ENCODE peak calls at places on chromosomes 6 and 20, in nine cellular contexts. One of them, this sample, is unnamed. For H3K4me1, the result is how much of the 10 kb centered on the place peaks cover.

GRCh38 chr6:32222333-32223230 is 1.3 kb downstream of the NOTCH4 start:
- DNase-seq in thoracic aorta: no peak
- DNase-seq in adrenal gland: no peak
- DNase-seq in right lobe of liver: no peak
- DNase-seq in PC-3: no peak
- DNase-seq in IMR-90: no peak
- DNase-seq in lower lobe of right lung: no peak
- DNase-seq in fibroblast of lung: no peak
- DNase-seq in MM.1S: no peak
- DNase-seq in this sample: no peak

GRCh38 chr6:131208787-131209186 is 73.5 kb downstream of the AKAP7 start:
- DNase-seq in thoracic aorta: no peak
- DNase-seq in adrenal gland: no peak
- DNase-seq in right lobe of liver: no peak
- DNase-seq in PC-3: no peak
- DNase-seq in IMR-90: no peak
- DNase-seq in lower lobe of right lung: no peak
- DNase-seq in fibroblast of lung: no peak
- DNase-seq in MM.1S: no peak
- DNase-seq in this sample: no peak

GRCh38 chr20:9066196-9066595 is 2.7 kb upstream of the PLCB4 start:
- DNase-seq in thoracic aorta: no peak
- DNase-seq in adrenal gland: no peak
- DNase-seq in right lobe of liver: no peak
- DNase-seq in PC-3: no peak
- DNase-seq in IMR-90: no peak
- DNase-seq in lower lobe of right lung: no peak
- DNase-seq in fibroblast of lung: no peak
- DNase-seq in MM.1S: no peak
- DNase-seq in this sample: no peak

GRCh38 chr6:149899486-149899885 is 1.6 kb upstream of the RAET1E start:
- DNase-seq in thoracic aorta: no peak
- DNase-seq in adrenal gland: no peak
- DNase-seq in right lobe of liver: no peak
- DNase-seq in PC-3: no peak
- DNase-seq in IMR-90: no peak
- DNase-seq in lower lobe of right lung: no peak
- DNase-seq in fibroblast of lung: no peak
- DNase-seq in MM.1S: no peak
- DNase-seq in this sample: no peak

GRCh38 chr6:87407531-87407895 is 259 bp upstream of the CFAP206 start:
- DNase-seq in thoracic aorta: no peak
- DNase-seq in adrenal gland: no peak
- DNase-seq in right lobe of liver: no peak
- DNase-seq in PC-3: peak
- DNase-seq in IMR-90: peak
- DNase-seq in lower lobe of right lung: no peak
- DNase-seq in fibroblast of lung: peak
- DNase-seq in MM.1S: peak
- DNase-seq in this sample: no peak

GRCh38 chr6:42166444-42167141 is 6.6 kb upstream of the GUCA1A start:
- DNase-seq in thoracic aorta: no peak
- DNase-seq in adrenal gland: peak
- DNase-seq in right lobe of liver: peak
- DNase-seq in PC-3: peak
- DNase-seq in IMR-90: peak
- DNase-seq in lower lobe of right lung: no peak
- DNase-seq in fibroblast of lung: peak
- DNase-seq in MM.1S: peak
- DNase-seq in this sample: peak

GRCh38 chr6:110422444-110422822 is 7.1 kb upstream of the DDO start:
- DNase-seq in thoracic aorta: no peak
- DNase-seq in adrenal gland: no peak
- DNase-seq in right lobe of liver: no peak
- DNase-seq in PC-3: no peak
- DNase-seq in IMR-90: no peak
- DNase-seq in lower lobe of right lung: no peak
- DNase-seq in fibroblast of lung: peak
- DNase-seq in MM.1S: no peak
- DNase-seq in this sample: no peak

GRCh38 chr20:9912858-9913434 is 74.1 kb upstream of the PAK5 start:
- DNase-seq in thoracic aorta: no peak
- DNase-seq in adrenal gland: peak
- DNase-seq in right lobe of liver: peak
- DNase-seq in PC-3: peak
- DNase-seq in IMR-90: peak
- DNase-seq in lower lobe of right lung: peak
- DNase-seq in fibroblast of lung: peak
- DNase-seq in MM.1S: peak
- DNase-seq in this sample: peak

GRCh38 chr6:106560966-106561740 is 68.1 kb downstream of the RTN4IP1 start:
- DNase-seq in thoracic aorta: no peak
- DNase-seq in adrenal gland: no peak
- DNase-seq in right lobe of liver: no peak
- DNase-seq in PC-3: no peak
- DNase-seq in IMR-90: peak
- DNase-seq in lower lobe of right lung: no peak
- DNase-seq in fibroblast of lung: peak
- DNase-seq in MM.1S: no peak
- DNase-seq in this sample: no peak

GRCh38 chr6:35197196-35197595 is 16.6 kb upstream of the SCUBE3 start:
- DNase-seq in thoracic aorta: no peak
- DNase-seq in adrenal gland: no peak
- DNase-seq in right lobe of liver: no peak
- DNase-seq in PC-3: peak
- DNase-seq in IMR-90: no peak
- DNase-seq in lower lobe of right lung: no peak
- DNase-seq in fibroblast of lung: no peak
- DNase-seq in MM.1S: no peak
- DNase-seq in this sample: no peak

GRCh38 chr20:50305636-50306477 is 115.2 kb downstream of the CEBPB start:
- DNase-seq in thoracic aorta: no peak
- DNase-seq in adrenal gland: peak
- DNase-seq in right lobe of liver: peak
- DNase-seq in PC-3: peak
- DNase-seq in IMR-90: no peak
- DNase-seq in lower lobe of right lung: no peak
- DNase-seq in fibroblast of lung: peak
- DNase-seq in MM.1S: no peak
- DNase-seq in this sample: peak

GRCh38 chr6:4162345-4162744 is 27.0 kb upstream of the ECI2 start:
- DNase-seq in thoracic aorta: no peak
- DNase-seq in adrenal gland: no peak
- DNase-seq in right lobe of liver: no peak
- DNase-seq in PC-3: no peak
- DNase-seq in IMR-90: no peak
- DNase-seq in lower lobe of right lung: no peak
- DNase-seq in fibroblast of lung: no peak
- DNase-seq in MM.1S: no peak
- DNase-seq in this sample: no peak

GRCh38 chr6:157151029-157151428 is 172.3 kb downstream of the TMEM242 start:
- DNase-seq in thoracic aorta: no peak
- DNase-seq in adrenal gland: no peak
- DNase-seq in right lobe of liver: no peak
- DNase-seq in PC-3: no peak
- DNase-seq in IMR-90: no peak
- DNase-seq in lower lobe of right lung: no peak
- DNase-seq in fibroblast of lung: no peak
- DNase-seq in MM.1S: no peak
- DNase-seq in this sample: no peak
- H3K4me1 ChIP-seq in thoracic aorta: under half
- H3K4me1 ChIP-seq in adrenal gland: under half
- H3K4me1 ChIP-seq in right lobe of liver: under half
- H3K4me1 ChIP-seq in PC-3: under half
- H3K4me1 ChIP-seq in IMR-90: under half
- H3K4me1 ChIP-seq in lower lobe of right lung: under half
- H3K4me1 ChIP-seq in fibroblast of lung: under half
- H3K4me1 ChIP-seq in MM.1S: under half
- H3K4me1 ChIP-seq in this sample: under half

DNA sequence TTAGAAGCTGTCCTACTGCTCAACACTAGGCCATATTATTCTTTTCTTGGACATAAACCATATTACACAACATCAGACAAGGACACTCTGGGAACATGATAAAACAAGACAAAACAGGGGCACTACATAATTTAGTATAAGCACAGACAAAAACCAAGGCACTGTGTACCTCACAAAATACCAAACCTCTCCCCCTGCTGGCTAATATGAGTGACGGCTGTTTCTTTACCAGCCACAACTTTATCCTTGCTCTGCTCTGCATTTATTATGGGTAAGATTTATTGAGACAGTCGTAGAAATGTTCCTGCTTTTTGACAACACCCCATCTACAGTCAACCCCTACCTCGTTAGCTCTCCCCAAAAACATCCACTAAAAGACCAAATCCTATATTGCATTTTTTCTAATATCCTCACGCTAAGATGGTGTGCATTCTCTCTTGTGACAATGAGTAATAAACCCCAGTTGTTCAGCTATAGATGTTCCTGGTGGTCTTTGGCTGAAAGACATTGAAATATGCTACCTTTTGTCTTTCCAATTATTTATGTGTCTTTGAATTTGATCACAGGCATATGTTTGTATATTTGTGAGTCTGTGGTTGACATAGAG is 23.8 kb upstream of the POLR1H start:
- DNase-seq in thoracic aorta: no peak
- DNase-seq in adrenal gland: peak
- DNase-seq in right lobe of liver: no peak
- DNase-seq in PC-3: peak
- DNase-seq in IMR-90: peak
- DNase-seq in lower lobe of right lung: no peak
- DNase-seq in fibroblast of lung: peak
- DNase-seq in MM.1S: peak
- DNase-seq in this sample: no peak
- TF ChIP-seq CTCF in thoracic aorta: peak
- TF ChIP-seq CTCF in adrenal gland: peak
- TF ChIP-seq CTCF in right lobe of liver: peak
- TF ChIP-seq CTCF in PC-3: peak
- TF ChIP-seq CTCF in IMR-90: peak
- TF ChIP-seq CTCF in lower lobe of right lung: peak
- TF ChIP-seq CTCF in fibroblast of lung: peak
- TF ChIP-seq CTCF in MM.1S: peak
- TF ChIP-seq CTCF in this sample: peak

DNA sequence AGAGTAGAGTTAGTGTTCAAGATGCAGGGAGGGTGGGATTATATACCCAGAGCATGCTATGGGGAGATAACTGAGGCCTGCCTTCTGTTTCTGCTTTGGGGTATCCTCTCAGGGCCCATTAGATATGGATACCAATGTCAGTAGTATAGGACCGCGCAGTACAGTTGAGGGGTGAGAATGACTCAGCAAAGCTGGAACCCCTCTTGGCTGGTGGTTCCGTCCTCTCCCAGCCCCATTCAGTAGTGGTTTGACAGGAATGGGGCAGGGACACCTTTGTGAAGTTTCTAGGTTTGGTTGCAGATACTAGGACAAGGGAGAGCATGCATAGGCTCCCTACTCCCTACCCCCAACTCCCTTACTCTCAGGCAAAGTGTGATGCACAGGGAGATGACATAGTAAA is 47.8 kb downstream of the EIF2S2 start:
- DNase-seq in thoracic aorta: no peak
- DNase-seq in adrenal gland: no peak
- DNase-seq in right lobe of liver: no peak
- DNase-seq in PC-3: no peak
- DNase-seq in IMR-90: no peak
- DNase-seq in lower lobe of right lung: no peak
- DNase-seq in fibroblast of lung: no peak
- DNase-seq in MM.1S: no peak
- DNase-seq in this sample: no peak
- H3K4me1 ChIP-seq in thoracic aorta: under half
- H3K4me1 ChIP-seq in adrenal gland: under half
- H3K4me1 ChIP-seq in right lobe of liver: under half
- H3K4me1 ChIP-seq in PC-3: under half
- H3K4me1 ChIP-seq in IMR-90: under half
- H3K4me1 ChIP-seq in lower lobe of right lung: under half
- H3K4me1 ChIP-seq in fibroblast of lung: under half
- H3K4me1 ChIP-seq in MM.1S: under half
- H3K4me1 ChIP-seq in this sample: under half

DNA sequence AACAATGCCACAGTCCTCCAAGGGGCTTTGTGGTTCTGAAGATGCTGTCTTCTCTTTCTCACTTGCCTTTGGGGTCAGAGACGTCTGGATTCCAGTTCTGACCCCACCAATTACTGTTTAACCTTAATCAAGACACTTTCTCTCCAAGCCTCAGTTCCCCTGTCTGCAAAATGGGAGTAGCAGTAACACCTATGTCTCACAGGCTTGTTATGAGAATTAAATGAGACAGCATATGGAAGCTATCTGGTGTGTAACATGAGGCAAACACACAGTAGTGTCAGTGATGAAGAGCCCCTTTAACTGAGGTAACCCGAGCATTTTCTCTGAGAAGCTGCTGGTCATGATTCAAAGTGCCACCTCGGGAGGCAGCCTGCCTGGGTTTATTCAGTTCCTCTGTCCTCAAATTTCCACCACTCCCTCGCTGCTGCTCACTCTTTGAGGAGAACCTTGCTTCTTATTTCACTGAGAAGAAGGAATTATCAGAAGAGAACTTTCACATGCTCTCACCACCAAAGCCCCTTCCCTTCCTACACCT is 11.7 kb downstream of the PPIL1 start:
- DNase-seq in thoracic aorta: no peak
- DNase-seq in adrenal gland: no peak
- DNase-seq in right lobe of liver: no peak
- DNase-seq in PC-3: no peak
- DNase-seq in IMR-90: no peak
- DNase-seq in lower lobe of right lung: no peak
- DNase-seq in fibroblast of lung: no peak
- DNase-seq in MM.1S: no peak
- DNase-seq in this sample: no peak
- TF ChIP-seq CTCF in thoracic aorta: no peak
- TF ChIP-seq CTCF in adrenal gland: no peak
- TF ChIP-seq CTCF in right lobe of liver: no peak
- TF ChIP-seq CTCF in PC-3: no peak
- TF ChIP-seq CTCF in IMR-90: no peak
- TF ChIP-seq CTCF in lower lobe of right lung: no peak
- TF ChIP-seq CTCF in fibroblast of lung: no peak
- TF ChIP-seq CTCF in MM.1S: no peak
- TF ChIP-seq CTCF in this sample: no peak

This sample was measured in BE2C.